ENCODE peak calls at places on chromosome 20, in nine cellular contexts. Q is stimulated activated CD4-positive, alpha-beta T cell treated with anti-CD3 and anti-CD28 coated beads, Interleukin-1b, Interleukin-23, amount 100 ng/mL, for 4 hours; L is A549; T is neural progenitor cell; J is substantia nigra; S is HFFc6; V is progenitor cell of endocrine pancreas; Z is endothelial cell of umbilical vein; I is germinal center. C is an unnamed sample.

GRCh38 chr20:45949542-45950329 is 15.3 kb downstream of the PCIF1 start:
- DNase-seq in I (no peak), Z (no peak), L (no peak), Q (no peak), V (no peak), S (no peak), J (no peak), T (no peak), C (no peak)

GRCh38 chr20:35523298-35523888 is 6.1 kb downstream of the C20orf173 start:
- DNase-seq in Q (peak; percentile 7), S (peak; percentile 16), J (no peak), T (peak; percentile 38), I (peak; percentile 57), Z (no peak), L (peak; percentile 76), V (no peak), C (no peak)

GRCh38 chr20:23440004-23440403 is 519 bp downstream of the CSTL1 start:
- DNase-seq in V (no peak), L (no peak), Z (no peak), J (no peak), I (no peak), S (no peak), T (no peak), Q (no peak), C (no peak)

GRCh38 chr20:4100679-4101078 is 85.3 kb upstream of the RNF24 start:
- DNase-seq in Q (no peak), T (no peak), J (no peak), I (no peak), V (no peak), Z (no peak), L (no peak), S (peak; percentile 36), C (no peak)

GRCh38 chr20:41774291-41774690 is 156.1 kb upstream of the CHD6 start:
- DNase-seq in S (no peak), L (no peak), T (no peak), Z (no peak), Q (no peak), V (no peak), I (no peak), J (no peak), C (no peak)

GRCh38 chr20:18224968-18225568 is 63.3 kb upstream of the ZNF133 start:
- DNase-seq in Z (peak; percentile 83), T (peak; percentile 73), S (peak; percentile 52), L (peak; percentile 53), I (no peak), Q (no peak), V (no peak), J (peak; percentile 24), C (peak; percentile 76)

GRCh38 chr20:41279546-41280225 is 37.8 kb downstream of the ZHX3 start:
- DNase-seq in V (no peak), I (no peak), Q (no peak), Z (peak; percentile 30), J (no peak), S (no peak), T (no peak), L (no peak), C (peak; percentile 75)

GRCh38 chr20:25126204-25126603 is 44.3 kb upstream of the VSX1 start:
- DNase-seq in L (no peak), I (no peak), Q (no peak), Z (no peak), T (no peak), V (no peak), S (no peak), J (no peak), C (no peak)

C was measured in lung microvascular endothelial cell.